ENCODE peak calls at places on chromosome 22, in seven cellular contexts. W, L, O, T, M, P and E are unnamed samples.

GRCh38 chr22:49324527-49325491 is 502.9 kb downstream of the BRD1 start:
- DNase-seq in W (no peak), L (no peak), O (no peak), T (no peak), M (no peak), P (no peak), E (no peak)

GRCh38 chr22:49664371-49664881 is 163.2 kb downstream of the BRD1 start:
- DNase-seq in W (no peak), L (no peak), O (no peak), T (no peak), M (no peak), P (no peak), E (no peak)

GRCh38 chr22:19962909-19963806 is 21.5 kb upstream of the TXNRD2 start:
- DNase-seq in W (no peak), L (no peak), O (peak; percentile 62), T (no peak), M (no peak), P (no peak), E (no peak)

GRCh38 chr22:42138122-42138770 is 7.6 kb upstream of the CYP2D6 start:
- DNase-seq in W (no peak), L (no peak), O (no peak), T (no peak), M (no peak), P (no peak), E (no peak)

GRCh38 chr22:38177926-38178604 is 3.6 kb downstream of the PLA2G6 start:
- DNase-seq in W (no peak), L (no peak), O (peak; percentile 94), T (no peak), M (peak; percentile 86), P (no peak), E (no peak)

GRCh38 chr22:27372969-27373670 is 428.4 kb downstream of the MN1 start:
- DNase-seq in W (no peak), L (no peak), O (no peak), T (no peak), M (no peak), P (no peak), E (no peak)

GRCh38 chr22:46829140-46829891 is 66.9 kb downstream of the TBC1D22A start:
- DNase-seq in W (no peak), L (no peak), O (peak; percentile 86), T (no peak), M (peak; percentile 88), P (no peak), E (no peak)

GRCh38 chr22:19523240-19524169 is 705 bp downstream of the CLDN5 start:
- DNase-seq in W (no peak), L (no peak), O (peak; percentile 47), T (no peak), M (no peak), P (no peak), E (peak; percentile 27)

GRCh38 chr22:16975155-16975885 is 32.7 kb downstream of the GAB4 start:
- DNase-seq in W (no peak), L (no peak), O (no peak), T (no peak), M (no peak), P (no peak), E (no peak)

GRCh38 chr22:18056161-18056666 is 21.6 kb upstream of the PEX26 start:
- DNase-seq in W (no peak), L (no peak), O (peak; percentile 63), T (no peak), M (peak; percentile 71), P (peak; percentile 55), E (no peak)

GRCh38 chr22:22609271-22609670 is 35.1 kb upstream of the GGTLC2 start:
- DNase-seq in W (no peak), L (no peak), O (no peak), T (no peak), M (no peak), P (no peak), E (no peak)

GRCh38 chr22:49208768-49209252 is 618.9 kb downstream of the BRD1 start:
- DNase-seq in W (no peak), L (no peak), O (no peak), T (no peak), M (no peak), P (no peak), E (no peak)

GRCh38 chr22:36731916-36732315 is 28.4 kb upstream of the CACNG2 start:
- DNase-seq in W (no peak), L (no peak), O (no peak), T (no peak), M (no peak), P (no peak), E (no peak)

GRCh38 chr22:46260038-46260437 is 3.1 kb downstream of the PKDREJ start:
- DNase-seq in W (no peak), L (no peak), O (no peak), T (no peak), M (no peak), P (no peak), E (no peak)